ENCODE peak calls at places on chromosomes 7 and 10, in seven cellular contexts. One of them, this sample, is unnamed.

GRCh38 chr10:51800725-51801455 is 101.5 kb upstream of the CSTF2T start:
- DNase-seq in activated T-cell treated with anti-CD3 and anti-CD28 coated beads for 4 hours: no peak
- DNase-seq in NCI-H1436 treated with DMSO at 0.1 percent for 48 hours: no peak
- DNase-seq in kidney glomerular epithelial cell: no peak
- DNase-seq in ovary: no peak
- DNase-seq in left cardiac atrium: no peak
- DNase-seq in T-helper 2 cell: no peak
- DNase-seq in this sample: no peak

GRCh38 chr10:62640386-62640785 is 164.1 kb upstream of the ADO start:
- DNase-seq in left cardiac atrium: peak
- DNase-seq in NCI-H1436 treated with DMSO at 0.1 percent for 48 hours: no peak
- DNase-seq in T-helper 2 cell: no peak
- DNase-seq in kidney glomerular epithelial cell: no peak
- DNase-seq in activated T-cell treated with anti-CD3 and anti-CD28 coated beads for 4 hours: no peak
- DNase-seq in ovary: no peak
- DNase-seq in this sample: no peak

GRCh38 chr10:97648557-97649404 is 8.3 kb downstream of the PI4K2A start:
- DNase-seq in kidney glomerular epithelial cell: peak
- DNase-seq in ovary: no peak
- DNase-seq in NCI-H1436 treated with DMSO at 0.1 percent for 48 hours: no peak
- DNase-seq in activated T-cell treated with anti-CD3 and anti-CD28 coated beads for 4 hours: no peak
- DNase-seq in left cardiac atrium: no peak
- DNase-seq in T-helper 2 cell: peak
- DNase-seq in this sample: peak

GRCh38 chr10:72353963-72354355 is 760 bp downstream of the DNAJB12 start:
- DNase-seq in activated T-cell treated with anti-CD3 and anti-CD28 coated beads for 4 hours: no peak
- DNase-seq in NCI-H1436 treated with DMSO at 0.1 percent for 48 hours: no peak
- DNase-seq in ovary: peak
- DNase-seq in kidney glomerular epithelial cell: no peak
- DNase-seq in left cardiac atrium: no peak
- DNase-seq in T-helper 2 cell: no peak
- DNase-seq in this sample: peak

GRCh38 chr7:143979999-143980398 is 20.1 kb upstream of the OR6B1 start:
- DNase-seq in T-helper 2 cell: no peak
- DNase-seq in ovary: no peak
- DNase-seq in NCI-H1436 treated with DMSO at 0.1 percent for 48 hours: no peak
- DNase-seq in activated T-cell treated with anti-CD3 and anti-CD28 coated beads for 4 hours: no peak
- DNase-seq in kidney glomerular epithelial cell: no peak
- DNase-seq in left cardiac atrium: no peak
- DNase-seq in this sample: peak

GRCh38 chr10:100800931-100801330 is 55.5 kb downstream of the PAX2 start:
- DNase-seq in ovary: no peak
- DNase-seq in left cardiac atrium: no peak
- DNase-seq in T-helper 2 cell: no peak
- DNase-seq in kidney glomerular epithelial cell: no peak
- DNase-seq in NCI-H1436 treated with DMSO at 0.1 percent for 48 hours: no peak
- DNase-seq in activated T-cell treated with anti-CD3 and anti-CD28 coated beads for 4 hours: no peak
- DNase-seq in this sample: no peak

GRCh38 chr10:128125944-128126764 is at the start of gene MKI67:
- DNase-seq in activated T-cell treated with anti-CD3 and anti-CD28 coated beads for 4 hours: peak
- DNase-seq in left cardiac atrium: peak
- DNase-seq in kidney glomerular epithelial cell: peak
- DNase-seq in ovary: peak
- DNase-seq in NCI-H1436 treated with DMSO at 0.1 percent for 48 hours: peak
- DNase-seq in T-helper 2 cell: peak
- DNase-seq in this sample: peak

GRCh38 chr10:32540691-32541470 is 94.9 kb downstream of the CCDC7 start:
- DNase-seq in T-helper 2 cell: no peak
- DNase-seq in kidney glomerular epithelial cell: no peak
- DNase-seq in NCI-H1436 treated with DMSO at 0.1 percent for 48 hours: no peak
- DNase-seq in activated T-cell treated with anti-CD3 and anti-CD28 coated beads for 4 hours: no peak
- DNase-seq in left cardiac atrium: no peak
- DNase-seq in ovary: no peak
- DNase-seq in this sample: no peak

GRCh38 chr7:87479951-87480350 is 4.5 kb upstream of the ABCB4 start:
- DNase-seq in activated T-cell treated with anti-CD3 and anti-CD28 coated beads for 4 hours: no peak
- DNase-seq in ovary: no peak
- DNase-seq in left cardiac atrium: no peak
- DNase-seq in NCI-H1436 treated with DMSO at 0.1 percent for 48 hours: no peak
- DNase-seq in kidney glomerular epithelial cell: no peak
- DNase-seq in T-helper 2 cell: no peak
- DNase-seq in this sample: peak

GRCh38 chr10:30384791-30385201 is 35.7 kb upstream of the MTPAP start:
- DNase-seq in left cardiac atrium: no peak
- DNase-seq in NCI-H1436 treated with DMSO at 0.1 percent for 48 hours: no peak
- DNase-seq in activated T-cell treated with anti-CD3 and anti-CD28 coated beads for 4 hours: no peak
- DNase-seq in T-helper 2 cell: no peak
- DNase-seq in ovary: no peak
- DNase-seq in kidney glomerular epithelial cell: no peak
- DNase-seq in this sample: peak

GRCh38 chr7:133681529-133681928 is 428.7 kb downstream of the EXOC4 start:
- DNase-seq in left cardiac atrium: no peak
- DNase-seq in T-helper 2 cell: no peak
- DNase-seq in ovary: no peak
- DNase-seq in kidney glomerular epithelial cell: no peak
- DNase-seq in NCI-H1436 treated with DMSO at 0.1 percent for 48 hours: no peak
- DNase-seq in activated T-cell treated with anti-CD3 and anti-CD28 coated beads for 4 hours: no peak
- DNase-seq in this sample: no peak

This sample was measured in kidney tubule cell.